ENCODE peak calls at places on chromosomes 4 and X, in eight cellular contexts. U is CD8-positive, alpha-beta T cell; D is cardiac muscle cell; G is left lung; Y is PC-9; B is upper lobe of right lung; L is psoas muscle; X is fibroblast of lung. F is an unnamed sample. For H3K27me3, the result is how much of the 10 kb centered on the place peaks cover.

GRCh38 chr4:73731968-73732610 is 8.3 kb upstream of the CXCL8 start:
- DNase-seq in U (no peak), X (no peak), D (no peak), L (no peak), G (peak), Y (no peak), B (no peak), F (no peak)

GRCh38 chr4:1043658-1044468 is 32.4 kb downstream of the FGFRL1 start:
- DNase-seq in U (no peak), Y (peak), X (peak), B (peak), D (peak), L (peak), G (peak), F (peak)

GRCh38 chr4:1752284-1753041 is 31.1 kb downstream of the TACC3 start:
- DNase-seq in L (no peak), X (no peak), G (no peak), D (peak), U (no peak), Y (no peak), B (peak), F (no peak)

GRCh38 chrX:43809463-43809862 is 72.8 kb downstream of the MAOB start:
- DNase-seq in X (peak), L (no peak), D (peak), G (no peak), B (no peak), Y (no peak), U (no peak), F (no peak)

GRCh38 chrX:281166-281999 is at the start of gene PLCXD1:
- DNase-seq in G (peak), D (peak), B (peak), L (no peak), X (peak), U (no peak), Y (no peak), F (peak)

GRCh38 chrX:5051831-5052491 is 1176.7 kb downstream of the NLGN4X start:
- DNase-seq in X (peak), D (peak), Y (peak), G (peak), U (no peak), L (no peak), B (no peak), F (peak)

GRCh38 chr4:138243369-138243768 is 1.2 kb upstream of the SLC7A11 start:
- DNase-seq in D (no peak), G (no peak), L (no peak), Y (no peak), B (no peak), X (peak), U (no peak), F (no peak)

GRCh38 chr4:142556048-142556447 is 290.1 kb downstream of the INPP4B start:
- DNase-seq in D (no peak), Y (no peak), X (no peak), B (no peak), L (no peak), U (no peak), G (no peak), F (no peak)

GRCh38 chrX:39261446-39262147 is 460.3 kb downstream of the MID1IP1 start:
- DNase-seq in L (no peak), D (peak), X (peak), Y (no peak), G (no peak), U (no peak), B (no peak), F (no peak)

GRCh38 chr4:169159614-169160013 is 111.1 kb downstream of the SH3RF1 start:
- DNase-seq in L (no peak), Y (peak), B (no peak), D (peak), G (no peak), U (no peak), X (peak), F (no peak)

GRCh38 chr4:61614256-61614655 is 414.1 kb downstream of the ADGRL3 start:
- DNase-seq in U (no peak), L (no peak), G (no peak), D (no peak), B (no peak), Y (no peak), X (peak), F (no peak)

GRCh38 chrX:13774696-13775095 is 40.1 kb downstream of the OFD1 start:
- DNase-seq in Y (no peak), U (no peak), B (no peak), L (no peak), D (no peak), G (no peak), X (no peak), F (no peak)

GRCh38 chr4:71338846-71339593 is at the start of gene SLC4A4:
- DNase-seq in U (no peak), D (peak), L (no peak), X (peak), B (no peak), Y (no peak), G (no peak), F (no peak)

GRCh38 chrX:104113237-104113965 is 1.1 kb downstream of the ZCCHC18 start:
- DNase-seq in D (peak), G (no peak), B (peak), L (peak), X (peak), U (no peak), Y (no peak), F (peak)

GRCh38 chr4:77994194-77994721 is 62.9 kb upstream of the FRAS1 start:
- DNase-seq in G (no peak), L (no peak), Y (no peak), D (peak), U (no peak), B (no peak), X (peak), F (peak)

GRCh38 chrX:136850441-136851175 is 29.9 kb downstream of the RBMX start:
- DNase-seq in G (no peak), X (no peak), D (peak), U (no peak), L (no peak), B (no peak), Y (no peak), F (no peak)

GRCh38 chr4:72743078-72743477 is 174.1 kb upstream of the ADAMTS3 start:
- DNase-seq in Y (no peak), L (no peak), G (no peak), B (no peak), D (no peak), U (no peak), X (no peak), F (no peak)

GRCh38 chr4:140876597-140877364 is 120.6 kb upstream of the TBC1D9 start:
- DNase-seq in G (no peak), U (no peak), X (peak), D (peak), L (no peak), Y (no peak), B (no peak), F (no peak)

GRCh38 chr4:30553721-30554120 is 166.4 kb upstream of the PCDH7 start:
- DNase-seq in B (no peak), Y (no peak), L (no peak), X (peak), U (no peak), D (peak), G (no peak), F (no peak)

GRCh38 chrX:46759645-46759974 is 692 bp upstream of the SLC9A7 start:
- DNase-seq in U (no peak), Y (peak), B (no peak), D (peak), G (no peak), X (peak), L (no peak), F (no peak)

GRCh38 chr4:41538017-41538733 is at the start of gene LIMCH1:
- DNase-seq in G (peak), U (no peak), B (peak), L (peak), X (peak), D (no peak), Y (no peak), F (peak)

GRCh38 chr4:87382931-87383330 is 8.1 kb downstream of the HSD17B11 start:
- DNase-seq in X (no peak), B (no peak), U (no peak), L (no peak), D (no peak), Y (no peak), G (no peak), F (no peak)

GRCh38 chrX:129780441-129781105 is 824 bp downstream of the SASH3 start:
- DNase-seq in U (no peak), L (peak), Y (no peak), D (no peak), B (no peak), G (no peak), X (no peak), F (no peak)

GRCh38 chrX:25544641-25545040 is 528.9 kb upstream of the ARX start:
- DNase-seq in G (no peak), X (peak), U (no peak), L (no peak), Y (no peak), B (no peak), D (peak), F (no peak)

GRCh38 chr4:148214529-148215166 is 227.6 kb downstream of the NR3C2 start:
- DNase-seq in Y (no peak), L (peak), U (no peak), X (peak), G (no peak), B (no peak), D (no peak), F (no peak)

GRCh38 chr4:152981278-152981677 is 45.2 kb downstream of the FHDC1 start:
- DNase-seq in G (no peak), D (no peak), Y (peak), X (peak), L (no peak), B (no peak), U (no peak), F (no peak)

GRCh38 chr4:101621120-101621519 is 169.4 kb upstream of the BANK1 start:
- DNase-seq in D (peak), L (no peak), X (peak), U (no peak), G (no peak), B (no peak), Y (no peak), F (no peak)

GRCh38 chrX:152136312-152136711 is 2.1 kb downstream of the MAGEA10 start:
- DNase-seq in L (no peak), U (no peak), B (no peak), Y (no peak), D (no peak), X (no peak), G (no peak), F (no peak)

GRCh38 chr4:169163495-169163894 is 107.3 kb downstream of the SH3RF1 start:
- DNase-seq in G (no peak), X (no peak), Y (no peak), D (no peak), B (no peak), U (no peak), L (no peak), F (no peak)

GRCh38 chr4:151917145-151917775 is 156.5 kb upstream of the GATB start:
- DNase-seq in G (no peak), U (no peak), Y (no peak), X (no peak), L (no peak), B (no peak), D (no peak), F (no peak)
- TF ChIP-seq CTCF in G (no peak), U (no peak), Y (no peak), X (no peak), L (no peak), B (no peak), D (no peak), F (no peak)

DNA sequence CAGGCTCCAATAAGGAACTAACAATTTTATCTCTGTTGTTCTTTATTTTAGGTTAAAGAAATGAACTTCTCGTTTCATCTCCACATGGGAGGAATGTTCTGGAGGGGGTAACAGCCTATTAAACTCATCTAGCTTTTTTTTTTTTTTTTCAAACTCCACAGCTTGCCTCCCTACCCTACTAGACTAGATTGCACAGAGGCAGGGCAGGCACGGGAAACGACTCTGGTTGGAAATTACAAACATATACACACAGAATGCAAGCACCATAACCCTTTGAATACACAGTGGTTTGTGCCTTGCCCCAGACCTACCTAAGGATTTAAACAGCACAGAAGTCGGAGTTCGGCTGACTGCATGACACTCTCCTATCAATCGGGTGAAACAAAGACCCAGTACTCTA is 2.7 kb downstream of the MECP2 start:
- DNase-seq in D (no peak), B (no peak), L (no peak), Y (no peak), X (no peak), U (no peak), G (no peak), F (no peak)
- H3K27me3 ChIP-seq in D (under half), B (under half), L (under half), Y (under half), X (under half), U (under half), G (under half), F (under half)

DNA sequence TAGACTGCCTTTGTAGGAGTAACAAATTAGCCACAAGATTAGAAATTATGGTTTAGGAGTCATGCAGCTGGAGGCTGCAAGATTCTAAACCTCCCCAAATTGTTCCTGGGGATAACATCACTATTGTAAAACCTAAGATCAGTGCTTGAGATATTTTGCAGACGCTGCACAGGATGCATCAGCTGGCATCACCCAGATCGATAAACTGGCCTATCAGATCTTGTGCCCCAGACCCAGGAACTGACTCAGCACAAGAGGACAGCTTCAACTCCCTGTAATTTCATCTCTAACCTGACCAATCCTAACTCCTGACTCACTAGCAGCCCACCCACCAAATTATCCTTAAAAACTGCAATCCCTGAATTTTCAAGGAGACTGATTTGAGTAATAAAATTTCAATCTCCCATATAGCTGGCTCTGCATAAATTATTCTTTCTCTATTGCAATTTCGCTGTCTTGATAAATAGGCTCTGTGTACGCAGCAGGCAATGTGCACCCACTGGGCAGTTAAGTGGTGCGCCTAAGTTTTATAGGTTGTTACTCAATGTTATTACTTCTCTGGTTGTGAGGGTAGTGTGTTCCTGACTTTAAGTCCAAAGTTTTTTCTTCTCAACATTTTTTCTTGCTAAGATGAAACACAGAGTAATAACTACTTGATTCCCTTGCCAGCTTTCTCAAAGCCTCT is 312.2 kb upstream of the DKK2 start:
- DNase-seq in D (no peak), Y (no peak), B (no peak), L (no peak), U (no peak), G (no peak), X (no peak), F (no peak)
- H3K27ac ChIP-seq in D (no peak), Y (no peak), B (no peak), L (no peak), U (no peak), G (no peak), X (no peak), F (no peak)

DNA sequence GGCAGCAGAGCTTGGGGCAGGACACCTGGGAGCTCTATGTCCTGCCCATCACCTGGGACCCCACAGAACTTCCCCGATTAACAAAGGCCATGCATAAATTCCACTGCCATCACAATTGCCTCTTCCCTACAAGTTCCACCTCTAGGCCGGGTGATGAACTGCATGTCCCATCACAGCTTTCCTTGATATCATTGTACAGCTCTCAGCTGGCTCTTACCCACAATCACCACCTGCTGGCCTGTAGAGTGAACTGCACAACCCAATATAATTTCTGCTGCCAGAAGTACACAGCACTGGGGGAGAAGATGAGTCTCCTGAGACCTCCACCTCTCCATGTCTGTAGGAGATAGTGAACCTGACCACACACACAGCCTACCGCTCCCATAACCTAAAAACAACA is 285.0 kb upstream of the AADAT start:
- DNase-seq in G (no peak), D (no peak), U (no peak), Y (no peak), X (no peak), B (no peak), L (no peak), F (peak)
- TF ChIP-seq CTCF in G (peak), D (peak), U (no peak), Y (peak), X (peak), B (peak), L (peak), F (peak)

DNA sequence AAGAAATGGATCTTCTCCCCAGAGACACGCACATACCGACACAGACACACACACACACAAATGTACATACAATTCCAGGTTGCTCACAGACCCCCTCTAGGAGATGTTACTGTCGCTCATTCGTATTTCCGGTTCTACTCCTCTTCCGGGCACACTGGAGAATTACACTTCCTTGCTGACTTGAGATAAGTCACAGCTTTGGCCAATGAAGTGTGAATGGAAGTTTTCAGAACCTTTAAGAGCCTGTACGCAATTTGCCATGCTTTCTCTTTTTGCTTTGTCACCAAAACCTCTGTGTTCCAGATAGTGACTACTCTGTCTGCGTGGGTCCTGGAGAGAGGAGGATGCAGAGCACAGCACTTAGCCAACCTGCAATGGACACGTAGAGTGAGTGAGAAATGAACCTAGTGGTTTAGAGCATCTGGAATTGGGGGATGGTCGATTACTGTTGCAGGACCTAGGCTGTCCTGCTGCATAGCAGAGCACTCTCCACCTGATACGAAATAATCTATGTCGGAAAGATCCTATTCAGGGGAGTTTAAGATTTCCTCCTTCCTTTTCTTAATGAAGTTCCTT is 239.5 kb upstream of the TET2 start:
- DNase-seq in Y (no peak), X (no peak), L (no peak), B (no peak), U (no peak), G (no peak), D (no peak), F (no peak)
- H3K27me3 ChIP-seq in Y (under half), X (under half), L (under half), B (under half), U (under half), G (under half), D (under half), F (under half)

DNA sequence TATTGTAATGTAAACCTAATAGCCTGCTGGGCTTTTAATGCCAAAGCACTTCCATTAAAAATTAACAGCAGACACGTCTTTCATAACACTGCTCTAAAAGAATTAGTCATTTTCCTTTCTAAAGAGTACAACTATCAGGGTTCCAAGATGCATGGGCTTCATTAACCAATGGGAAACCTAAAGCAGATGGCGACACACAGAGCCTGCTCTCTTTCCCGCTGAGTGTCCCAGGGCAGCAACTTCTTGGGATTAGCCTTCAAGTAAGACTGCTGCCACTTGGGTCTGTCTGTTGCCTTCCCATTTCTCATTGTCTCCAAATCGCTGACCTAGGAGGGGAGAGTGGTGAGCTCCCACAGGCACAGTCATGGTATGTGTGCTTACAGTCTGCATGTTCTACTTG is 14.0 kb upstream of the PHKA2 start:
- DNase-seq in B (no peak), X (peak), Y (no peak), D (peak), G (no peak), U (no peak), L (no peak), F (no peak)
- H3K27ac ChIP-seq in B (no peak), X (no peak), Y (no peak), D (no peak), G (no peak), U (no peak), L (no peak), F (no peak)

DNA sequence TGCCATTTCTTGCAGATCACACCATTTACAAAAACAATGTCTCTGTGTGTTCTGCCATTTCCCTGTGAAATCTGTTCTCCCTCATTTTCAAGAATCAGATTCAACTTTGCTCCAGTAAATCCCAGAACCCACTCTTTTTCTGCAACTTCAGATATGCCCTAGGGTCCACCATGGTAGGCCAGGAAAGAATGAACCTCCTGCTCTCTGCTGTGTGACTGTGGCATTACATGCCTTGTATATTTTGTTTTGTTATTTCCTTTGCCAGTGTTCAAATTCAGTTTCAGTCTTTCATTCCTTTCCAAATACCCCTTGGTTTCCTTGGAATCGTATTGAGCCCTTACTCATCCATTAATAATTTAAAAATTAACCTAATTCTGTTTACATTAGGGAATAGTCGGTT is 290.2 kb upstream of the VCX start:
- DNase-seq in X (no peak), U (no peak), D (no peak), B (no peak), L (no peak), Y (no peak), G (no peak), F (no peak)
- TF ChIP-seq CTCF in X (no peak), U (no peak), D (no peak), B (no peak), L (no peak), Y (no peak), G (no peak), F (no peak)

GRCh38 chrX:123086768-123087167 is 97.3 kb upstream of the GRIA3 start:
- DNase-seq in L (no peak), D (no peak), B (no peak), G (no peak), Y (no peak), U (no peak), X (no peak), F (no peak)
- H3K27me3 ChIP-seq in L (under half), D (under half), B (under half), G (under half), Y (under half), U (under half), X (under half), F (under half)

GRCh38 chr4:155757745-155758265 is 1.0 kb upstream of the GUCY1B1 start:
- DNase-seq in D (no peak), G (no peak), U (no peak), L (no peak), B (no peak), X (no peak), Y (no peak), F (no peak)
- H3K27ac ChIP-seq in D (no peak), G (no peak), U (no peak), L (peak), B (no peak), X (no peak), Y (no peak), F (no peak)